ENCODE peak calls at places on chromosomes 16 and 17, in six cellular contexts. Y, X, W, O, A and E are unnamed samples.

GRCh38 chr17:8935194-8935593 is 30.3 kb downstream of the PIK3R5 start:
- DNase-seq in X (no peak), O (no peak), W (peak; percentile 55), A (no peak), Y (no peak), E (no peak)

GRCh38 chr17:75046583-75047289 is at the start of the genes ATP5PD and KCTD2:
- DNase-seq in Y (peak; percentile 88), O (peak; percentile 98), A (peak; percentile 88), X (peak; percentile 98), W (peak; percentile 94), E (peak; percentile 92)

GRCh38 chr16:78390828-78391227 is 291.4 kb downstream of the WWOX start:
- DNase-seq in W (no peak), Y (no peak), O (no peak), X (no peak), A (no peak), E (no peak)

GRCh38 chr16:66223176-66223780 is 143.2 kb upstream of the CDH5 start:
- DNase-seq in X (peak; percentile 72), O (no peak), W (no peak), A (no peak), Y (no peak), E (no peak)

GRCh38 chr17:80254396-80255241 is 6.0 kb upstream of the RNF213 start:
- DNase-seq in W (peak; percentile 63), O (no peak), X (no peak), Y (peak; percentile 77), A (peak; percentile 61), E (peak; percentile 76)

GRCh38 chr16:87391324-87391949 is 699 bp upstream of the MAP1LC3B start:
- DNase-seq in O (no peak), A (no peak), W (no peak), X (peak; percentile 93), Y (no peak), E (no peak)

GRCh38 chr16:79272141-79272577 is 328.4 kb downstream of the MAF start:
- DNase-seq in O (no peak), Y (no peak), W (peak; percentile 44), A (no peak), X (no peak), E (no peak)

GRCh38 chr17:63458478-63458877 is 12.4 kb upstream of the CYB561 start:
- DNase-seq in X (no peak), Y (no peak), A (no peak), W (no peak), O (no peak), E (no peak)

GRCh38 chr16:88638323-88639230 is at the start of gene IL17C:
- DNase-seq in A (peak; percentile 88), W (no peak), O (no peak), X (no peak), Y (no peak), E (no peak)